ENCODE peak calls at places on chromosomes 13 and 19, in five cellular contexts. P is transverse colon, G is H1, W is K562, U is sigmoid colon. I is an unnamed sample.

GRCh38 chr13:61406275-61406674 is 9.4 kb downstream of the PCDH20 start:
- DNase-seq in P (no peak), G (no peak), W (no peak), U (no peak), I (no peak)

GRCh38 chr13:97125810-97126738 is 96.1 kb upstream of the MBNL2 start:
- DNase-seq in P (no peak), G (no peak), W (no peak), U (peak; percentile 78), I (peak; percentile 17)

GRCh38 chr19:7520131-7521051 is 2.0 kb upstream of the MCOLN1 start:
- DNase-seq in P (no peak), G (no peak), W (no peak), U (no peak), I (peak; percentile 77)

GRCh38 chr13:105778196-105778595 is 757.3 kb downstream of the EFNB2 start:
- DNase-seq in P (no peak), G (no peak), W (no peak), U (no peak), I (no peak)

GRCh38 chr19:10270180-10270615 is 722 bp upstream of the ICAM1 start:
- DNase-seq in P (peak; percentile 82), G (peak; percentile 57), W (peak; percentile 76), U (peak; percentile 83), I (peak; percentile 92)

GRCh38 chr19:47374876-47375693 is 26.0 kb downstream of the DHX34 start:
- DNase-seq in P (no peak), G (no peak), W (no peak), U (no peak), I (no peak)

GRCh38 chr19:50486823-50487515 is 10.3 kb upstream of the GARIN5A start:
- DNase-seq in P (no peak), G (peak; percentile 97), W (peak; percentile 75), U (no peak), I (no peak)

GRCh38 chr19:44645407-44646048 is 1.8 kb downstream of the PVR start:
- DNase-seq in P (no peak), G (no peak), W (no peak), U (no peak), I (no peak)

GRCh38 chr13:100508996-100509395 is 79.6 kb downstream of the GGACT start:
- DNase-seq in P (no peak), G (no peak), W (no peak), U (no peak), I (no peak)

GRCh38 chr19:5485286-5485636 is 30.0 kb downstream of the ZNRF4 start:
- DNase-seq in P (no peak), G (no peak), W (no peak), U (no peak), I (no peak)

GRCh38 chr19:11142528-11143171 is 12.9 kb downstream of the SPC24 start:
- DNase-seq in P (peak; percentile 75), G (no peak), W (peak; percentile 88), U (peak; percentile 97), I (peak; percentile 94)

GRCh38 chr13:33185853-33186252 is 99.7 kb downstream of the STARD13 start:
- DNase-seq in P (no peak), G (no peak), W (no peak), U (no peak), I (no peak)

GRCh38 chr19:52410276-52410675 is 12.6 kb downstream of the ZNF528 start:
- DNase-seq in P (no peak), G (no peak), W (no peak), U (no peak), I (no peak)

GRCh38 chr19:47598407-47599349 is 10.3 kb upstream of the BICRA start:
- DNase-seq in P (peak; percentile 59), G (peak; percentile 76), W (no peak), U (peak; percentile 92), I (peak; percentile 37)

GRCh38 chr19:31960474-31960873 is 384.9 kb upstream of the ZNF507 start:
- DNase-seq in P (no peak), G (no peak), W (no peak), U (no peak), I (no peak)

GRCh38 chr13:29550589-29550988 is 44.9 kb downstream of the SLC7A1 start:
- DNase-seq in P (no peak), G (no peak), W (no peak), U (no peak), I (no peak)

GRCh38 chr19:41804327-41804726 is 7.9 kb downstream of the CEACAM3 start:
- DNase-seq in P (no peak), G (no peak), W (no peak), U (no peak), I (no peak)

GRCh38 chr13:96940961-96941360 is 53.3 kb downstream of the OXGR1 start:
- DNase-seq in P (no peak), G (no peak), W (no peak), U (no peak), I (no peak)

GRCh38 chr13:45951724-45952123 is 100.2 kb upstream of the SIAH3 start:
- DNase-seq in P (no peak), G (no peak), W (no peak), U (no peak), I (no peak)

DNA sequence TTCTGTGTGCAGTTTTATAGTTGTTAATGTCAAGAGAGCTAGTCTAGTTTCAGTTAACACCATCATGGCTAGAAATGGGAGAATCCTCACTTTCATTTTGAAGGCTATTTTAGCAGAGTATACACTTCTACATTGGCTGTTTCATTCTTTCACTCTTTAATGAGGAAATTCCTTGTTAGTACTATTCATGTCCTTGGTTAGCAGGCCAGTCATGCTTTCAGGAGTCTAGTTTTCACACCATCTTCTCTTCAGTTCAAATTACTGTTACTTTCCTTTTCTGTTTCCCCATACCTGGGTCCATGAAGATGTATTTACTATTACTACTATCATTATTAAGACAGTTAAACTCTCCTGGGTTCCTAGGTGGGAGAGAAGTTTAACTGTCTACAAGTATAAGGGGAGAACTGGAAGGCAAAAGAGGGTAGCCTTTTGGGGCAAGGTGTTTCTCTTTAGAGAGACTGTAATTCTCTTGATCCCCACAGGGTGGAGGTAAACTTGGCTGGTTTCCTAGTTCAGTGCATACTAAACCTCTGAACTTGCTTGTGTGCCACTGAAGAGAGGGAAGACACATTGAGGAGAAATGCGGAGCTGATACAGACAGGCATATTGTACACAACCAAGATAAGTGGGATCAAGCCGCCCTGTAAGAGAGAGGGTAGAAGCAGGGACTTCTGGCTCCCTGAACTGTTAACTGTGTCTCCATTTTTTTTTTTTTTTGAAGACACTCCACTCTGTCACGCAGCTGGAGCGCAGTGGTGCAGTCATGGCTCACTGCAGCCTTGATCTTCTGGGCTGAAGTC is 41.3 kb upstream of the IGFL4 start:
- DNase-seq in P (no peak), G (no peak), W (peak; percentile 59), U (no peak), I (no peak)
- TF ChIP-seq POLR2AphosphoS5 in P (no peak), G (no peak), W (no peak), U (peak; percentile 11), I (no peak)

DNA sequence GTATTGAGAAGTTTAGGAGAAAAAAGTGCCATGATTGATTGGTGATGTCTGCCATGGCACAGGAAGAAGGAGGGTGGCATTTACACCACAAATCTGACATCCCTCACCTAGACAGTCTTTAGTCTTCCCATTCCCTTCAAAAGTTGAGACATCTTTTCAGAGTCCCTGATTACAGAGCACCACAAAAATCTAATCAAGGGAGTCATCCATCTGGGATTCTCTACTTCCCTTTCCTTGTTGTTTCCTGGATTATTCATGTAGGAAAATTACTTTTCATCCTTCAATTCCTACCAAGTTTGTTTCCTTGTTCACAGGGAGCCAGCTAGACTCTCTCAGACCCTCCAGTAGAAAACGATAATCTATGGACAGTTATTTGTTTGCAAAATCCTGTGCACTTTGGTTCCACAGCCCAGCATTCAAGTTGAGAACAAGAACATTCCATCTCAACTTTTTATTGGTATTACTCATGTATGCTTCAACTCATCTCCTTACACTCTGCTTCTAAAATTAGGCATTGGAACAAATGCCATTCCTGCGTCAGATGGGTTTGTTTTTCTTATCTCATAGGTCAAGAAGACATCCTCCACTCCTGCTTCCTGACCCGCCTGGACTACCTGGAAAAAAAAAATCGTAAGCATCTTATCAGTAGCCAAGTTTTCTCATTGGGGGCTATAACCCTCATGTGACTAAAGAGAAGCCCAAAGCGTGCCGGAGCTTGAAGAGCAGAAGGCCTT is 259.9 kb downstream of the FOXO1 start:
- DNase-seq in P (no peak), G (no peak), W (no peak), U (no peak), I (no peak)
- TF ChIP-seq EP300 in P (no peak), G (no peak), W (no peak), U (peak; percentile 82), I (no peak)

GRCh38 chr19:36103040-36103626 is 7.8 kb upstream of the OVOL3 start:
- DNase-seq in P (no peak), G (no peak), W (no peak), U (no peak), I (no peak)

GRCh38 chr19:36101550-36102327 is 9.2 kb upstream of the OVOL3 start:
- DNase-seq in P (no peak), G (no peak), W (no peak), U (no peak), I (no peak)

GRCh38 chr19:36099166-36099785 is 11.7 kb upstream of the OVOL3 start:
- DNase-seq in P (no peak), G (no peak), W (no peak), U (no peak), I (peak; percentile 76)

GRCh38 chr19:36097036-36097435 is 13.9 kb upstream of the OVOL3 start:
- DNase-seq in P (no peak), G (no peak), W (no peak), U (no peak), I (no peak)

GRCh38 chr19:36100476-36100875 is 10.5 kb upstream of the OVOL3 start:
- DNase-seq in P (no peak), G (no peak), W (no peak), U (no peak), I (no peak)
- TF ChIP-seq POLR2A in P (no peak), G (no peak), W (no peak), U (no peak), I (no peak)

GRCh38 chr19:1376415-1376805 is 7.3 kb upstream of the NDUFS7 start:
- DNase-seq in P (no peak), G (no peak), W (no peak), U (no peak), I (no peak)

GRCh38 chr19:1379961-1380489 is 3.7 kb upstream of the NDUFS7 start:
- DNase-seq in P (no peak), G (no peak), W (no peak), U (no peak), I (no peak)

GRCh38 chr19:1377965-1378785 is 5.5 kb upstream of the NDUFS7 start:
- DNase-seq in P (no peak), G (no peak), W (no peak), U (no peak), I (peak; percentile 84)

GRCh38 chr19:1377176-1377964 is 6.3 kb upstream of the NDUFS7 start:
- DNase-seq in P (no peak), G (no peak), W (no peak), U (no peak), I (no peak)

DNA sequence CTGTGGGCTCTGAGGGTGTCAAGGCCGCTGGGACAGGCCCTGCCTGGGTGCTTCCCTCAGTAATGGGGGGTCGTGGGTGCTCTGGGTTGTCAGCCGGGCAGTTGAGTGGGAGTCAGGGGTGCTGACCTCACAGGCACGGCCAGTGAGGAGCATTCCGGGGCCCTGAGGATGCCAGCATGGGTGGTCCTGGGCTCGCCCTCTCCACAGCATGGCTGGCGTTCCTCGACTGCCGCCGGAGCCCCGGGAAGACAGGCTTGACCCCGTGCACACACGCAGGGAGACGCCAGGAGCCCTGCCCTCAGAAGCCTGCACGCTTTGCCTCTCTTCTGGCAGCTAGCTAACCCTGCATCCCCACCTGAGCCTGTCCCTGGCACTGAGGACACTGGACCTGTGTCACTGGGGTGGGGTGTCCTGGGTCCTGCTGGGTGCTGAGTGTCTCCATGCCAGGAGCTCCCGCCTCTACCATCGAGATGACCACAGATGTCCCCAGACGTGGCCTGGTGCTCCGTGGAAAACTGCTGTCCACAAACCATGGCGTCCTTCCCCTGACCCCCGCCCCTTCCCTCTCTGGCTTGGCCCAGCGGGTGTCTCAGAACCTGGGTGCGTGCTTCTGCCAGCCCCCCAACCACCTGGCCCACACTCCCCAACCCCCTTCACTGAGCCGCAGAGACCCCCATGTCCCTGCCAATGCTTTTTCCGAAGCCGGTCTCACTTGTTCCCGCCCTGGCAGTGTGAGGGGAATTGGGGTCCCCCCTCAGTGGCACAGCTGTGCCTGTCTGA is 4.4 kb upstream of the NDUFS7 start:
- DNase-seq in P (no peak), G (no peak), W (no peak), U (no peak), I (peak; percentile 70)
- TF ChIP-seq POLR2AphosphoS5 in P (no peak), G (peak; percentile 28), W (no peak), U (no peak), I (no peak)

I was measured in upper lobe of left lung.